ENCODE peak calls at places on chromosome 13, in eight cellular contexts. O is mucosa of descending colon, V is breast epithelium, D is NT2/D1, N is heart right ventricle, X is GM23338, T is thoracic aorta, I is thyroid gland. J is an unnamed sample.

GRCh38 chr13:65461590-65461989 is 1768.5 kb downstream of the PCDH9 start:
- DNase-seq in O (no peak), V (no peak), D (no peak), N (no peak), X (peak; percentile 8), T (no peak), I (no peak), J (no peak)

GRCh38 chr13:30905932-30906383 is at the start of gene MEDAG:
- DNase-seq in O (peak; percentile 34), V (peak; percentile 37), D (no peak), N (peak; percentile 79), X (no peak), T (peak; percentile 92), I (peak; percentile 42), J (no peak)

GRCh38 chr13:42487221-42487620 is 86.7 kb upstream of the TNFSF11 start:
- DNase-seq in O (no peak), V (no peak), D (no peak), N (no peak), X (no peak), T (no peak), I (no peak), J (no peak)

GRCh38 chr13:28429096-28429495 is 65.8 kb downstream of the FLT1 start:
- DNase-seq in O (no peak), V (no peak), D (no peak), N (no peak), X (peak; percentile 51), T (no peak), I (no peak), J (no peak)

GRCh38 chr13:92671821-92672220 is 554.8 kb upstream of the GPC6 start:
- DNase-seq in O (no peak), V (no peak), D (no peak), N (no peak), X (no peak), T (no peak), I (no peak), J (no peak)

GRCh38 chr13:36758345-36758744 is 60.7 kb upstream of the RFXAP start:
- DNase-seq in O (no peak), V (no peak), D (no peak), N (no peak), X (no peak), T (no peak), I (no peak), J (no peak)

GRCh38 chr13:26255717-26256277 is 1.9 kb downstream of the CDK8 start:
- DNase-seq in O (no peak), V (no peak), D (no peak), N (no peak), X (no peak), T (no peak), I (no peak), J (peak; percentile 38)

GRCh38 chr13:104295537-104295936 is 1229.3 kb upstream of the SLC10A2 start:
- DNase-seq in O (no peak), V (no peak), D (no peak), N (no peak), X (no peak), T (no peak), I (no peak), J (no peak)

GRCh38 chr13:89497658-89498057 is 1826.5 kb downstream of the SLITRK5 start:
- DNase-seq in O (no peak), V (no peak), D (no peak), N (no peak), X (no peak), T (no peak), I (no peak), J (no peak)

GRCh38 chr13:31927219-31927653 is 104.3 kb upstream of the FRY start:
- DNase-seq in O (peak; percentile 22), V (no peak), D (no peak), N (no peak), X (peak; percentile 21), T (no peak), I (peak; percentile 10), J (no peak)

GRCh38 chr13:95714142-95714832 is 37.3 kb downstream of the DNAJC3 start:
- DNase-seq in O (no peak), V (no peak), D (no peak), N (no peak), X (no peak), T (no peak), I (no peak), J (no peak)

GRCh38 chr13:59463023-59463422 is 700.7 kb downstream of the DIAPH3 start:
- DNase-seq in O (no peak), V (no peak), D (no peak), N (no peak), X (no peak), T (no peak), I (no peak), J (no peak)

GRCh38 chr13:46926856-46927625 is 30.2 kb upstream of the HTR2A start:
- DNase-seq in O (no peak), V (no peak), D (no peak), N (no peak), X (no peak), T (no peak), I (no peak), J (no peak)

GRCh38 chr13:59299584-59299983 is 864.1 kb downstream of the DIAPH3 start:
- DNase-seq in O (no peak), V (no peak), D (no peak), N (no peak), X (no peak), T (no peak), I (no peak), J (no peak)

GRCh38 chr13:43304449-43304848 is 281.1 kb downstream of the DNAJC15 start:
- DNase-seq in O (no peak), V (no peak), D (no peak), N (no peak), X (no peak), T (no peak), I (no peak), J (no peak)

GRCh38 chr13:44759723-44760360 is 183.7 kb upstream of the TSC22D1 start:
- DNase-seq in O (no peak), V (peak; percentile 46), D (no peak), N (no peak), X (no peak), T (no peak), I (peak; percentile 15), J (no peak)

GRCh38 chr13:101673360-101674105 is 221.1 kb downstream of the ITGBL1 start:
- DNase-seq in O (no peak), V (no peak), D (no peak), N (no peak), X (no peak), T (no peak), I (no peak), J (no peak)

GRCh38 chr13:94269557-94269956 is 209.9 kb downstream of the DCT start:
- DNase-seq in O (no peak), V (no peak), D (no peak), N (no peak), X (no peak), T (no peak), I (no peak), J (no peak)

GRCh38 chr13:38707433-38707832 is 20.6 kb downstream of the FREM2 start:
- DNase-seq in O (no peak), V (no peak), D (no peak), N (no peak), X (no peak), T (no peak), I (no peak), J (no peak)

GRCh38 chr13:95264225-95264624 is 37.0 kb downstream of the ABCC4 start:
- DNase-seq in O (no peak), V (no peak), D (no peak), N (no peak), X (no peak), T (no peak), I (no peak), J (no peak)

GRCh38 chr13:18949489-18949761 is 232.2 kb downstream of the TUBA3C start:
- DNase-seq in O (no peak), V (no peak), D (no peak), N (no peak), X (no peak), T (no peak), I (no peak), J (no peak)

GRCh38 chr13:76723551-76724232 is 162.5 kb downstream of the KCTD12 start:
- DNase-seq in O (no peak), V (no peak), D (peak; percentile 42), N (no peak), X (peak; percentile 47), T (no peak), I (no peak), J (no peak)

DNA sequence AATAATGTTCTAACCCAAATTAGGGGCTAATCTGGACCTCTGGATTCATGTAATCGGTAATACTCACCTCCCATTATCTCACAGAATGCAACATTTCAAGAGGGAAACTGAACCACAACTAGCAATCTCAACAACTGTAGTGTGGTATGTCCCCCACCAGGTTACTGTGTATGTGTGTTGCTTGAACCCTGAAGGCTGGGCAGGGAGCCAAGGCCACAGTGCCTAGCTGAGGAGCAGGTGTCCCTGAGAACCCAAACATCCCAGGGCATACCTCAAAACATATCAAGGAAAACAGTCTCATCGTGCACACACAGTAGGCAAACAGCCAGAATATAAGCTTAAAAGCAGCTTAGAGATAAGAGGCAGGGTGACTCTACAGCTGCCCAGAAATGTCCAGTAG is 20.5 kb upstream of the NEK3 start:
- DNase-seq in O (no peak), V (no peak), D (no peak), N (no peak), X (no peak), T (no peak), I (no peak), J (no peak)
- H3K36me3 ChIP-seq in O (peaks cover 6% of the 10 kb centered on the region), V (no peaks in the 10 kb centered on the region), D (peaks cover 6% of the 10 kb centered on the region), N (peaks cover 33% of the 10 kb centered on the region), X (peaks cover 24% of the 10 kb centered on the region), T (peaks cover 13% of the 10 kb centered on the region), I (peaks cover 16% of the 10 kb centered on the region), J (peaks cover 4% of the 10 kb centered on the region)

DNA sequence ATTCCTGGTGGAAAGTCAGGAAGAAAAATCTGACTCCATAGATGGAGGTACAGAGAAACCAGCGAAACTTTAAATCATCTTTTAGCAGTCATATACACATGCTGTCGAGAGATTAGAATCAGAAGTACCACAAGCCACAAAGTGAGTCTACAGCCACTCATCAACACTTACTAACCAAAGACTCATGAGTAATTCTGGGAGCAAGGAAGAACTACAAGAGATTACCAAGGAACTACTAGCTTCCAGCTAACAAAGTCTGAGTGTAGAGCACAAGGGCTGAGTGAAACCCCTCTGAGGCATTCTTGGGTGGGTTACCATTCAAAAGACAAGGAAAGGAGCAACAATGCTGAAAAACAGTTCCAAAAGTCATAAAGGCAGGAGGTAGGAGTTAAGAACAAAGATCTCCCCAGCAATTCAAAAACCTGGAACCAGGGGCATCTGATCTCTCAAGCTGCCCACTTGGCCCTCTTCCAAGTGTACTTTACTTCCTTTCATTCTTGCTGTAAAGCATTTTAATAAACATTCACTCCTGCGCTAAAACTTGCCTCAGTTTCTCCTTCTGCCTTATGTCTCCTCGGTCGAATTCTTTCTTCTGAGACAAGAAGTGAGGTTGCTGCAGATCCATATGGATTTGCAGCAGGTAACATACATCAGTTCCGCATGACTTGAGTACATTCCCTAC is 13.0 kb downstream of the RBM26 start:
- DNase-seq in O (no peak), V (no peak), D (no peak), N (no peak), X (no peak), T (no peak), I (no peak), J (no peak)
- H3K36me3 ChIP-seq in O (no peaks in the 10 kb centered on the region), V (no peaks in the 10 kb centered on the region), D (peaks cover 13% of the 10 kb centered on the region), N (no peaks in the 10 kb centered on the region), X (no peaks in the 10 kb centered on the region), T (peaks cover 5% of the 10 kb centered on the region), I (peaks cover 3% of the 10 kb centered on the region), J (peaks cover 18% of the 10 kb centered on the region)

GRCh38 chr13:20832861-20833260 is 59.1 kb upstream of the EEF1AKMT1 start:
- DNase-seq in O (no peak), V (no peak), D (no peak), N (no peak), X (no peak), T (no peak), I (no peak), J (no peak)
- H3K36me3 ChIP-seq in O (no peaks in the 10 kb centered on the region), V (peaks cover 3% of the 10 kb centered on the region), D (peaks cover 28% of the 10 kb centered on the region), N (peaks cover 30% of the 10 kb centered on the region), X (peaks cover 7% of the 10 kb centered on the region), T (peaks cover 6% of the 10 kb centered on the region), I (peaks cover 3% of the 10 kb centered on the region), J (peaks cover 9% of the 10 kb centered on the region)

GRCh38 chr13:109782823-109783411 is 3.5 kb downstream of the IRS2 start:
- DNase-seq in O (no peak), V (no peak), D (no peak), N (no peak), X (no peak), T (no peak), I (no peak), J (no peak)
- H3K36me3 ChIP-seq in O (no peaks in the 10 kb centered on the region), V (no peaks in the 10 kb centered on the region), D (peaks cover 43% of the 10 kb centered on the region), N (peaks cover 16% of the 10 kb centered on the region), X (no peaks in the 10 kb centered on the region), T (peaks cover 35% of the 10 kb centered on the region), I (peaks cover 18% of the 10 kb centered on the region), J (no peaks in the 10 kb centered on the region)